ENCODE peak calls at places on chromosomes 4 and X, in eight cellular contexts. One of them, this sample, is unnamed.
A peak's percentile ranks its signal among the peaks of the same experiment; 100 is the strongest.

GRCh38 chr4:77465271-77465670 is 140.3 kb upstream of the CXCL13 start:
- DNase-seq in GM23248: peak; percentile 33
- DNase-seq in SK-N-SH: no peak
- DNase-seq in PC-3: peak; percentile 48
- DNase-seq in astrocyte: no peak
- DNase-seq in mesenchymal stem cell: peak; percentile 3
- DNase-seq in Karpas-422: no peak
- DNase-seq in DND-41: no peak
- DNase-seq in this sample: peak; percentile 78

GRCh38 chr4:141132689-141133145 is 552 bp downstream of the RNF150 start:
- DNase-seq in GM23248: peak; percentile 72
- DNase-seq in SK-N-SH: peak; percentile 92
- DNase-seq in PC-3: no peak
- DNase-seq in astrocyte: peak; percentile 39
- DNase-seq in mesenchymal stem cell: peak; percentile 46
- DNase-seq in Karpas-422: no peak
- DNase-seq in DND-41: no peak
- DNase-seq in this sample: peak; percentile 84

GRCh38 chr4:14985161-14985560 is 17.1 kb upstream of the CPEB2 start:
- DNase-seq in GM23248: no peak
- DNase-seq in SK-N-SH: no peak
- DNase-seq in PC-3: no peak
- DNase-seq in astrocyte: no peak
- DNase-seq in mesenchymal stem cell: peak; percentile 83
- DNase-seq in Karpas-422: no peak
- DNase-seq in DND-41: no peak
- DNase-seq in this sample: no peak

GRCh38 chr4:157128395-157128794 is 52.4 kb downstream of the GLRB start:
- DNase-seq in GM23248: peak; percentile 60
- DNase-seq in SK-N-SH: peak; percentile 1
- DNase-seq in PC-3: peak; percentile 50
- DNase-seq in astrocyte: peak; percentile 39
- DNase-seq in mesenchymal stem cell: peak; percentile 42
- DNase-seq in Karpas-422: no peak
- DNase-seq in DND-41: no peak
- DNase-seq in this sample: no peak

GRCh38 chrX:48021026-48021900 is 14.5 kb downstream of the SPACA5 start:
- DNase-seq in GM23248: peak; percentile 71
- DNase-seq in SK-N-SH: peak; percentile 86
- DNase-seq in PC-3: peak; percentile 68
- DNase-seq in astrocyte: peak; percentile 81
- DNase-seq in mesenchymal stem cell: peak; percentile 87
- DNase-seq in Karpas-422: peak; percentile 87
- DNase-seq in DND-41: peak; percentile 77
- DNase-seq in this sample: peak; percentile 88

GRCh38 chr4:128517739-128518510 is 230.3 kb upstream of the PGRMC2 start:
- DNase-seq in GM23248: peak; percentile 97
- DNase-seq in SK-N-SH: peak; percentile 31
- DNase-seq in PC-3: peak; percentile 87
- DNase-seq in astrocyte: peak; percentile 98
- DNase-seq in mesenchymal stem cell: peak; percentile 92
- DNase-seq in Karpas-422: peak; percentile 96
- DNase-seq in DND-41: no peak
- DNase-seq in this sample: peak; percentile 62

GRCh38 chrX:12949205-12949926 is 25.5 kb upstream of the TMSB4X start:
- DNase-seq in GM23248: peak; percentile 52
- DNase-seq in SK-N-SH: no peak
- DNase-seq in PC-3: no peak
- DNase-seq in astrocyte: peak; percentile 65
- DNase-seq in mesenchymal stem cell: peak; percentile 42
- DNase-seq in Karpas-422: peak; percentile 77
- DNase-seq in DND-41: no peak
- DNase-seq in this sample: no peak

GRCh38 chrX:119093991-119094741 is 21.4 kb downstream of the CT47C1 start:
- DNase-seq in GM23248: peak; percentile 68
- DNase-seq in SK-N-SH: no peak
- DNase-seq in PC-3: peak; percentile 98
- DNase-seq in astrocyte: no peak
- DNase-seq in mesenchymal stem cell: no peak
- DNase-seq in Karpas-422: no peak
- DNase-seq in DND-41: no peak
- DNase-seq in this sample: no peak

GRCh38 chrX:110941906-110942305 is 146.3 kb upstream of the CHRDL1 start:
- DNase-seq in GM23248: no peak
- DNase-seq in SK-N-SH: no peak
- DNase-seq in PC-3: no peak
- DNase-seq in astrocyte: no peak
- DNase-seq in mesenchymal stem cell: no peak
- DNase-seq in Karpas-422: no peak
- DNase-seq in DND-41: no peak
- DNase-seq in this sample: no peak

GRCh38 chr4:68348577-68348976 is 1.3 kb downstream of the YTHDC1 start:
- DNase-seq in GM23248: peak; percentile 26
- DNase-seq in SK-N-SH: no peak
- DNase-seq in PC-3: no peak
- DNase-seq in astrocyte: no peak
- DNase-seq in mesenchymal stem cell: no peak
- DNase-seq in Karpas-422: peak; percentile 60
- DNase-seq in DND-41: no peak
- DNase-seq in this sample: no peak

GRCh38 chrX:88135735-88136134 is 611.3 kb upstream of the CPXCR1 start:
- DNase-seq in GM23248: peak; percentile 16
- DNase-seq in SK-N-SH: no peak
- DNase-seq in PC-3: peak; percentile 35
- DNase-seq in astrocyte: no peak
- DNase-seq in mesenchymal stem cell: peak; percentile 0
- DNase-seq in Karpas-422: peak; percentile 72
- DNase-seq in DND-41: no peak
- DNase-seq in this sample: no peak

GRCh38 chr4:48129307-48130014 is 4.6 kb downstream of the TXK start:
- DNase-seq in GM23248: no peak
- DNase-seq in SK-N-SH: no peak
- DNase-seq in PC-3: peak; percentile 3
- DNase-seq in astrocyte: no peak
- DNase-seq in mesenchymal stem cell: no peak
- DNase-seq in Karpas-422: no peak
- DNase-seq in DND-41: no peak
- DNase-seq in this sample: peak; percentile 54

GRCh38 chr4:11546391-11547160 is 117.9 kb upstream of the HS3ST1 start:
- DNase-seq in GM23248: no peak
- DNase-seq in SK-N-SH: no peak
- DNase-seq in PC-3: no peak
- DNase-seq in astrocyte: no peak
- DNase-seq in mesenchymal stem cell: no peak
- DNase-seq in Karpas-422: no peak
- DNase-seq in DND-41: no peak
- DNase-seq in this sample: no peak

GRCh38 chr4:182143086-182143821 is 99.9 kb upstream of the TENM3 start:
- DNase-seq in GM23248: peak; percentile 22
- DNase-seq in SK-N-SH: no peak
- DNase-seq in PC-3: no peak
- DNase-seq in astrocyte: peak; percentile 37
- DNase-seq in mesenchymal stem cell: no peak
- DNase-seq in Karpas-422: no peak
- DNase-seq in DND-41: no peak
- DNase-seq in this sample: peak; percentile 73
- H3K9ac ChIP-seq in GM23248: no peak overlapping the region
- H3K9ac ChIP-seq in SK-N-SH: peak overlapping the region; percentile 85
- H3K9ac ChIP-seq in PC-3: no peak overlapping the region
- H3K9ac ChIP-seq in astrocyte: peak overlapping the region; percentile 98
- H3K9ac ChIP-seq in mesenchymal stem cell: peak overlapping the region; percentile 87
- H3K9ac ChIP-seq in Karpas-422: no peak overlapping the region
- H3K9ac ChIP-seq in DND-41: no peak overlapping the region
- H3K9ac ChIP-seq in this sample: peak overlapping the region; percentile 64

GRCh38 chr4:97159625-97160024 is 983.7 kb downstream of the STPG2 start:
- DNase-seq in GM23248: no peak
- DNase-seq in SK-N-SH: no peak
- DNase-seq in PC-3: no peak
- DNase-seq in astrocyte: no peak
- DNase-seq in mesenchymal stem cell: no peak
- DNase-seq in Karpas-422: no peak
- DNase-seq in DND-41: no peak
- DNase-seq in this sample: no peak
- H3K4me3 ChIP-seq in GM23248: no peak overlapping the region
- H3K4me3 ChIP-seq in SK-N-SH: no peak overlapping the region
- H3K4me3 ChIP-seq in PC-3: no peak overlapping the region
- H3K4me3 ChIP-seq in astrocyte: no peak overlapping the region
- H3K4me3 ChIP-seq in mesenchymal stem cell: no peak overlapping the region
- H3K4me3 ChIP-seq in Karpas-422: no peak overlapping the region
- H3K4me3 ChIP-seq in DND-41: no peak overlapping the region
- H3K4me3 ChIP-seq in this sample: no peak overlapping the region

GRCh38 chr4:183832776-183833450 is 72.2 kb upstream of the STOX2 start:
- DNase-seq in GM23248: no peak
- DNase-seq in SK-N-SH: no peak
- DNase-seq in PC-3: no peak
- DNase-seq in astrocyte: no peak
- DNase-seq in mesenchymal stem cell: no peak
- DNase-seq in Karpas-422: no peak
- DNase-seq in DND-41: no peak
- DNase-seq in this sample: no peak

GRCh38 chr4:183834252-183834651 is 70.9 kb upstream of the STOX2 start:
- DNase-seq in GM23248: no peak
- DNase-seq in SK-N-SH: no peak
- DNase-seq in PC-3: peak; percentile 63
- DNase-seq in astrocyte: no peak
- DNase-seq in mesenchymal stem cell: no peak
- DNase-seq in Karpas-422: no peak
- DNase-seq in DND-41: no peak
- DNase-seq in this sample: no peak

GRCh38 chr4:183830438-183830985 is 74.6 kb upstream of the STOX2 start:
- DNase-seq in GM23248: no peak
- DNase-seq in SK-N-SH: no peak
- DNase-seq in PC-3: peak; percentile 24
- DNase-seq in astrocyte: no peak
- DNase-seq in mesenchymal stem cell: no peak
- DNase-seq in Karpas-422: no peak
- DNase-seq in DND-41: no peak
- DNase-seq in this sample: no peak

GRCh38 chr4:183831026-183831446 is 74.1 kb upstream of the STOX2 start:
- DNase-seq in GM23248: no peak
- DNase-seq in SK-N-SH: no peak
- DNase-seq in PC-3: no peak
- DNase-seq in astrocyte: no peak
- DNase-seq in mesenchymal stem cell: no peak
- DNase-seq in Karpas-422: peak; percentile 40
- DNase-seq in DND-41: no peak
- DNase-seq in this sample: no peak

DNA sequence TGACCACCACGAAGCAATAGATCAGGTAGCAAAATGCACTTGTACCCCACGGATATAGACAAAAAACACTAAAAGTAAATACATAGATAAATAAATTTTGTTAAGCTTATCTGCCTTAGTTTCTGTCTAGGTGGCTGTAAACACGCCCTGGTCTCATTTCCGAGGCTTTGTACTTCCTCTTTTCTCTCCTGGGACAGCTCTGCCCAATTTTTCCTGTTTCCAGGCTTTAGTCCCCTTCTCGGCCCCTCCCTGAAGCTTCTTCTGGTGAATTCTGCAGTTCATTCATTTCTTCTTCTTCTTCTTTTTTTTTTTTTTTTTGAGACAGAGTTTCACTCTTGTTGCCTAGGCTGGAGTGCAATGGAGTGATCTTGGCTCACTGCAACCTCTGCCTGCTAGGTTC is 73.4 kb upstream of the STOX2 start:
- DNase-seq in GM23248: no peak
- DNase-seq in SK-N-SH: no peak
- DNase-seq in PC-3: no peak
- DNase-seq in astrocyte: no peak
- DNase-seq in mesenchymal stem cell: no peak
- DNase-seq in Karpas-422: no peak
- DNase-seq in DND-41: no peak
- DNase-seq in this sample: no peak
- H3K27ac ChIP-seq in GM23248: no peak overlapping the region
- H3K27ac ChIP-seq in SK-N-SH: no peak overlapping the region
- H3K27ac ChIP-seq in PC-3: no peak overlapping the region
- H3K27ac ChIP-seq in astrocyte: no peak overlapping the region
- H3K27ac ChIP-seq in mesenchymal stem cell: no peak overlapping the region
- H3K27ac ChIP-seq in Karpas-422: no peak overlapping the region
- H3K27ac ChIP-seq in DND-41: no peak overlapping the region
- H3K27ac ChIP-seq in this sample: no peak overlapping the region

GRCh38 chr4:36322921-36323354 is 41.5 kb downstream of the DTHD1 start:
- DNase-seq in GM23248: no peak
- DNase-seq in SK-N-SH: no peak
- DNase-seq in PC-3: no peak
- DNase-seq in astrocyte: no peak
- DNase-seq in mesenchymal stem cell: no peak
- DNase-seq in Karpas-422: no peak
- DNase-seq in DND-41: peak; percentile 61
- DNase-seq in this sample: no peak
- H3K9ac ChIP-seq in GM23248: no peak overlapping the region
- H3K9ac ChIP-seq in SK-N-SH: no peak overlapping the region
- H3K9ac ChIP-seq in PC-3: no peak overlapping the region
- H3K9ac ChIP-seq in astrocyte: no peak overlapping the region
- H3K9ac ChIP-seq in mesenchymal stem cell: no peak overlapping the region
- H3K9ac ChIP-seq in Karpas-422: no peak overlapping the region
- H3K9ac ChIP-seq in DND-41: peak overlapping the region; percentile 44
- H3K9ac ChIP-seq in this sample: no peak overlapping the region

This sample was measured in endodermal cell.